ENCODE peak calls at places on chromosomes 2 and 18, in five cellular contexts. T, O, V, F and M are unnamed samples.

GRCh38 chr2:26002617-26003310 is 20.5 kb upstream of the KIF3C start:
- DNase-seq in F (no peak), V (no peak), O (no peak), T (no peak), M (no peak)

GRCh38 chr18:37568671-37569070 is 3.1 kb upstream of the CELF4 start:
- DNase-seq in F (no peak), V (no peak), T (no peak), O (no peak), M (no peak)

GRCh38 chr2:28452534-28453081 is 43.3 kb upstream of the PLB1 start:
- DNase-seq in V (no peak), T (peak), F (peak), O (peak), M (no peak)

GRCh38 chr2:207223051-207223450 is 57.3 kb upstream of the KLF7 start:
- DNase-seq in T (no peak), O (peak), F (no peak), V (peak), M (no peak)

GRCh38 chr2:108632332-108632712 is 87.0 kb upstream of the RANBP2 start:
- DNase-seq in O (no peak), V (no peak), F (no peak), T (no peak), M (no peak)

GRCh38 chr18:59328683-59329082 is 10.2 kb upstream of the CPLX4 start:
- DNase-seq in O (no peak), V (no peak), F (no peak), T (no peak), M (no peak)

GRCh38 chr2:126950499-126950898 is 51.8 kb downstream of the TEX51 start:
- DNase-seq in V (no peak), F (no peak), O (no peak), T (no peak), M (no peak)

GRCh38 chr2:221836091-221836490 is 264.0 kb upstream of the EPHA4 start:
- DNase-seq in V (no peak), O (no peak), F (no peak), T (no peak), M (no peak)

GRCh38 chr2:212451786-212452200 is 86.8 kb downstream of the ERBB4 start:
- DNase-seq in V (peak), O (no peak), T (no peak), F (peak), M (peak)